ENCODE peak calls at places on chromosome 15, in ten cellular contexts. M, Q, K, N, V, G, D, F, A and B are unnamed samples.

GRCh38 chr15:31905054-31905453 is 125.3 kb upstream of the CHRNA7 start:
- DNase-seq in M (no peak), Q (no peak), K (no peak), N (no peak), V (no peak), G (no peak), D (no peak), F (no peak), A (no peak), B (no peak)

GRCh38 chr15:61582092-61582491 is 353.0 kb upstream of the RORA start:
- DNase-seq in M (no peak), Q (no peak), K (peak; percentile 84), N (no peak), V (no peak), G (no peak), D (no peak), F (no peak), A (no peak), B (no peak)

GRCh38 chr15:69357773-69358765 is 56.1 kb upstream of the KIF23 start:
- DNase-seq in M (peak; percentile 19), Q (no peak), K (no peak), N (no peak), V (peak; percentile 65), G (peak; percentile 28), D (no peak), F (no peak), A (no peak), B (no peak)

GRCh38 chr15:33111051-33111451 is 83.5 kb downstream of the FMN1 start:
- DNase-seq in M (peak; percentile 35), Q (no peak), K (peak; percentile 44), N (no peak), V (no peak), G (no peak), D (peak; percentile 80), F (no peak), A (no peak), B (no peak)

GRCh38 chr15:34969340-34970097 is at the start of gene AQR:
- DNase-seq in M (peak; percentile 99), Q (peak; percentile 88), K (peak; percentile 99), N (peak; percentile 84), V (peak; percentile 93), G (peak; percentile 91), D (peak; percentile 98), F (peak; percentile 97), A (peak; percentile 97), B (peak; percentile 79)

GRCh38 chr15:71600237-71600636 is 210.1 kb upstream of the NR2E3 start:
- DNase-seq in M (no peak), Q (no peak), K (no peak), N (no peak), V (no peak), G (no peak), D (no peak), F (no peak), A (no peak), B (no peak)

GRCh38 chr15:73797366-73798158 is 44.4 kb upstream of the INSYN1 start:
- DNase-seq in M (no peak), Q (no peak), K (no peak), N (no peak), V (no peak), G (no peak), D (no peak), F (no peak), A (no peak), B (no peak)

GRCh38 chr15:66766282-66767228 is 64.5 kb downstream of the SMAD6 start:
- DNase-seq in M (peak; percentile 52), Q (no peak), K (no peak), N (no peak), V (no peak), G (no peak), D (no peak), F (peak; percentile 56), A (no peak), B (no peak)

GRCh38 chr15:22780267-22780666 is 6.2 kb upstream of the NIPA1 start:
- DNase-seq in M (peak; percentile 26), Q (no peak), K (no peak), N (no peak), V (no peak), G (no peak), D (no peak), F (peak; percentile 61), A (peak; percentile 18), B (no peak)

GRCh38 chr15:52514482-52514881 is 14.2 kb downstream of the MYO5A start:
- DNase-seq in M (no peak), Q (no peak), K (no peak), N (no peak), V (no peak), G (no peak), D (no peak), F (peak; percentile 28), A (no peak), B (no peak)

GRCh38 chr15:101652783-101653430 is 726 bp upstream of the TM2D3 start:
- DNase-seq in M (no peak), Q (no peak), K (peak; percentile 24), N (no peak), V (no peak), G (peak; percentile 40), D (no peak), F (peak; percentile 13), A (peak; percentile 59), B (no peak)

GRCh38 chr15:101654191-101654590 is 2.0 kb upstream of the TM2D3 start:
- DNase-seq in M (no peak), Q (no peak), K (no peak), N (no peak), V (no peak), G (no peak), D (no peak), F (no peak), A (no peak), B (no peak)

GRCh38 chr15:101651753-101652097 is 456 bp downstream of the TM2D3 start:
- DNase-seq in M (peak; percentile 49), Q (no peak), K (peak; percentile 13), N (no peak), V (no peak), G (no peak), D (peak; percentile 62), F (peak; percentile 43), A (peak; percentile 37), B (no peak)

GRCh38 chr15:101650145-101650544 is 2.0 kb downstream of the TM2D3 start:
- DNase-seq in M (no peak), Q (no peak), K (no peak), N (no peak), V (no peak), G (no peak), D (no peak), F (no peak), A (no peak), B (no peak)

GRCh38 chr15:101652098-101652782 is at the start of gene TM2D3:
- DNase-seq in M (peak; percentile 92), Q (no peak), K (peak; percentile 95), N (peak; percentile 94), V (peak; percentile 91), G (peak; percentile 96), D (peak; percentile 93), F (peak; percentile 92), A (peak; percentile 90), B (no peak)
- TF ChIP-seq CTCF in M (peak; percentile 60), Q (peak; percentile 88), K (peak; percentile 71), N (peak; percentile 82), V (peak; percentile 98), G (peak; percentile 64), D (peak; percentile 83), F (peak; percentile 53), A (peak; percentile 71), B (peak; percentile 70)

DNA sequence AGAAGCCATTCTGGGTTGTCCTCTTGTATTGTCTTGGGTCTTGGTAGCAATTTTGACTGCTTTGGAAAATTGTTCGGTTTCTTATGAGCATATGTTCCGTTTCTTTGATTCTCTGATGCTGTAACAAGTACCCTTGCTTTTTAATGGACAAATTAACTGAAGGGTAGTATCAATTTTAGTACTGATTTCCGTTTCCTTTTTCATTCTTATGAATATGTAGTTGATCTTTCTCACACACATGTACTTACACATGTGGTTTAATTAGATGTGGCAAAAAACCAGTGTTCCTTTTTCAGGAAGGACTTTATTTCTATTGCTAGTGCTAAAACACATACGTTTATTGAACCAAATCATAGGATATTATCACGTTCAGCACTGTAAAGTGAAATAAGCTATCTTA is 119.1 kb downstream of the TCF12 start:
- DNase-seq in M (no peak), Q (no peak), K (no peak), N (no peak), V (no peak), G (no peak), D (no peak), F (no peak), A (no peak), B (no peak)
- TF ChIP-seq CTCF in M (no peak), Q (no peak), K (no peak), N (no peak), V (no peak), G (no peak), D (no peak), F (no peak), A (no peak), B (no peak)

GRCh38 chr15:58854598-58854997 is 78.9 kb downstream of the SLTM start:
- DNase-seq in M (no peak), Q (no peak), K (no peak), N (no peak), V (no peak), G (no peak), D (no peak), F (no peak), A (no peak), B (no peak)

GRCh38 chr15:58856090-58856489 is 77.4 kb downstream of the SLTM start:
- DNase-seq in M (peak; percentile 48), Q (peak; percentile 83), K (no peak), N (no peak), V (no peak), G (no peak), D (no peak), F (no peak), A (no peak), B (no peak)

DNA sequence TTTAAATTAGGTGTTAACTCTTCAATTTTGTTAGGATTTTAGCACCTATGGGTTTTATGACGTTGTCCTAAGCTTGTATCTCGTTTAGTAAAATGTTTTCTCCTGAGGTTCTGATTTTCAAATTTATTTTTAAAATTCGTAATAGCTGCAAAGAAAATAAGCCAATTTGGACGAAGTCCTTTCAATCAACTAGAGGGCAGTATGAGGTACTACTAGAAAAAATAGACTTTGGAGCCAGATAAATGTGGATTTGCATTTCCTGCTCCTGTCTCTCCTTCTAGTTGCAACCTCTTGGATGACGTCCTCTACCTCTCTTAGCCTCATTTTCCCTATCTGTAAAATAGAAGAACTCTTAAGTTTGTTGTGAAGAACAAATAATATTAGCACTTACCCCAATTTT is 81.1 kb downstream of the SLTM start:
- DNase-seq in M (peak; percentile 19), Q (no peak), K (peak; percentile 17), N (no peak), V (no peak), G (no peak), D (no peak), F (no peak), A (no peak), B (no peak)
- TF ChIP-seq CTCF in M (no peak), Q (no peak), K (peak; percentile 21), N (no peak), V (no peak), G (no peak), D (no peak), F (peak; percentile 14), A (no peak), B (peak; percentile 19)

DNA sequence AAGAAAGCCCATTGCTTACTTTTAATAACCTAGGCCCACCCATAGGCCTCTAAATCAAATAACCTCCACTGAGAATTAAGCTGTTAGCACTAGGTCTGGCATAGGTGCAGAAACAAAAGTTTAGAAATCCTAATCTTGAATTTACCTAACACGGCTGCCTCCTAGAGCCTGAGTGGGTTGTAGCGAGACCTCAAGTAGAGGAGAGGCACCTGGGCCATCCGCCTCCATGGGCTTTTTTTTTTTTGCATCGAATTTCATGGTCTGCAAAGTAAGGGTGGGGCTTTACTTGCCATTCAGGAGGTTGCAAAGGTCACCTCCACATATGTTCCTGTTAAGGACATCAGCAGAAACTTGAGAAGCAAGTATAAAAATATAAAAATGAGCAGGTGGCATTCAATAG is 6.6 kb upstream of the TPM1 start:
- DNase-seq in M (no peak), Q (no peak), K (no peak), N (no peak), V (no peak), G (no peak), D (no peak), F (no peak), A (peak; percentile 50), B (no peak)
- TF ChIP-seq CTCF in M (no peak), Q (no peak), K (no peak), N (no peak), V (no peak), G (no peak), D (no peak), F (no peak), A (no peak), B (no peak)